ENCODE peak calls at places on chromosomes 11 and 22, in eight cellular contexts. T is GM23248, E is OCI-LY7, M is neural progenitor cell, V is HCT116, N is MM.1S, B is hepatocyte, J is SK-N-SH. C is an unnamed sample.

GRCh38 chr11:45457649-45458048 is 171.5 kb upstream of the SYT13 start:
- DNase-seq in J (no peak), T (peak; percentile 82), E (no peak), B (peak; percentile 39), M (no peak), N (no peak), V (no peak), C (no peak)

GRCh38 chr11:111359223-111360149 is 19.6 kb downstream of the POU2AF1 start:
- DNase-seq in N (no peak), E (peak; percentile 59), J (no peak), V (no peak), B (no peak), M (no peak), T (no peak), C (no peak)

GRCh38 chr11:41989800-41990380 is 530.4 kb upstream of the LRRC4C start:
- DNase-seq in E (no peak), B (no peak), T (no peak), N (no peak), M (no peak), J (no peak), V (no peak), C (no peak)

GRCh38 chr11:10674440-10674855 is 19.1 kb downstream of the IRAG1 start:
- DNase-seq in N (no peak), T (peak; percentile 54), V (no peak), E (no peak), M (no peak), B (no peak), J (no peak), C (no peak)

GRCh38 chr11:877565-877964 is 33.0 kb downstream of the CHID1 start:
- DNase-seq in M (peak; percentile 48), J (peak; percentile 71), N (no peak), T (no peak), B (no peak), E (peak; percentile 62), V (peak; percentile 75), C (peak; percentile 82)

GRCh38 chr11:2099523-2100316 is 39.5 kb downstream of the IGF2 start:
- DNase-seq in N (no peak), T (no peak), V (no peak), B (no peak), M (no peak), E (no peak), J (peak; percentile 85), C (peak; percentile 38)

GRCh38 chr11:66287256-66288137 is 1.4 kb downstream of the YIF1A start:
- DNase-seq in T (peak; percentile 29), V (no peak), M (no peak), N (no peak), E (no peak), B (no peak), J (no peak), C (no peak)

GRCh38 chr11:114942207-114942606 is 263.9 kb downstream of the NXPE2 start:
- DNase-seq in M (peak; percentile 26), V (no peak), B (no peak), J (no peak), E (no peak), N (no peak), T (no peak), C (peak; percentile 11)

GRCh38 chr11:94459576-94459975 is 34.1 kb downstream of the MRE11 start:
- DNase-seq in T (no peak), N (no peak), M (no peak), V (no peak), B (no peak), E (no peak), J (no peak), C (no peak)

GRCh38 chr11:115418081-115418480 is 86.1 kb downstream of the CADM1 start:
- DNase-seq in N (peak; percentile 52), T (no peak), J (no peak), B (no peak), E (peak; percentile 25), V (no peak), M (no peak), C (no peak)

GRCh38 chr11:44343778-44344424 is 34.0 kb upstream of the ALX4 start:
- DNase-seq in N (no peak), E (no peak), M (no peak), T (no peak), J (no peak), B (no peak), V (no peak), C (no peak)

GRCh38 chr11:10413268-10413667 is 41.8 kb upstream of the AMPD3 start:
- DNase-seq in M (no peak), E (peak; percentile 69), N (peak; percentile 86), B (no peak), J (no peak), T (no peak), V (peak; percentile 28), C (no peak)

DNA sequence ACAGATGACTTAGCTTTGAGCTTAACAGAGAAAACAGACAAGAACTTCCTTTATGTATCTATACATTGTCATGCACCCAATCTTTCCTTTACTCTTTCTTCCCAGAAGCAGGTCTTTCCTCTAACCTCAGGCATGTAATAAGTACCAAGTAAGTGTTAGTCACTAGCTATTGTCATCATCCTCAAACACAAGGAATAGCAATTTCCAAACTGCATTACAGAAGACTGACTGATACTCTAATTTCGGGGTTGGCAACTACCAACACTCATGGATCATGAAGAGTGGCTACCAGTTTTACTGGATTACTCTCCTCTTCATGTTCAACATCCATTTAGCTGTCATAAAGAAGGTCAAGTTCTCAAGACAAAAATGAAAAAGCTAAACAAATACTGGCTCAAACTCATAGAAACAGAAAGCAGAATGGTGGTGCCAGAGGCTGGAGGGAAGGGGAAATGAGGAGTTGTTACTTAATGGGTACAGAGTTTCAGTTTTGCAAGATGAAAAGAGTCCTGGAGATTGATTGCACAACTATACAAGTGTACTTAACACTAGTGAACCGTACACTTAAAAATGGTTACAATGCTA is 111.6 kb downstream of the SIK3 start:
- DNase-seq in V (no peak), M (no peak), N (peak; percentile 75), J (no peak), B (no peak), T (peak; percentile 94), E (peak; percentile 30), C (peak; percentile 28)
- TF ChIP-seq EZH2phosphoT487 in V (no peak), M (no peak), N (no peak), J (no peak), B (no peak), T (peak; percentile 85), E (no peak), C (no peak)

GRCh38 chr11:73185680-73186293 is 32.3 kb upstream of the P2RY2 start:
- DNase-seq in N (no peak), T (peak; percentile 97), E (no peak), J (no peak), V (no peak), M (no peak), B (no peak), C (no peak)
- TF ChIP-seq EZH2phosphoT487 in N (no peak), T (no peak), E (no peak), J (no peak), V (no peak), M (no peak), B (no peak), C (no peak)

GRCh38 chr22:27430799-27431480 is 370.6 kb downstream of the MN1 start:
- DNase-seq in N (no peak), B (no peak), T (no peak), V (no peak), E (no peak), J (no peak), M (no peak), C (no peak)

GRCh38 chr22:27431896-27432295 is 369.7 kb downstream of the MN1 start:
- DNase-seq in J (no peak), E (no peak), M (no peak), T (peak; percentile 47), V (no peak), B (no peak), N (no peak), C (no peak)

GRCh38 chr22:27434898-27435297 is 366.7 kb downstream of the MN1 start:
- DNase-seq in B (no peak), T (no peak), J (no peak), N (no peak), E (no peak), V (no peak), M (no peak), C (no peak)

GRCh38 chr22:27435839-27436581 is 365.5 kb downstream of the MN1 start:
- DNase-seq in B (peak; percentile 62), T (peak; percentile 86), M (peak; percentile 77), E (no peak), N (no peak), J (peak; percentile 78), V (no peak), C (peak; percentile 38)

DNA sequence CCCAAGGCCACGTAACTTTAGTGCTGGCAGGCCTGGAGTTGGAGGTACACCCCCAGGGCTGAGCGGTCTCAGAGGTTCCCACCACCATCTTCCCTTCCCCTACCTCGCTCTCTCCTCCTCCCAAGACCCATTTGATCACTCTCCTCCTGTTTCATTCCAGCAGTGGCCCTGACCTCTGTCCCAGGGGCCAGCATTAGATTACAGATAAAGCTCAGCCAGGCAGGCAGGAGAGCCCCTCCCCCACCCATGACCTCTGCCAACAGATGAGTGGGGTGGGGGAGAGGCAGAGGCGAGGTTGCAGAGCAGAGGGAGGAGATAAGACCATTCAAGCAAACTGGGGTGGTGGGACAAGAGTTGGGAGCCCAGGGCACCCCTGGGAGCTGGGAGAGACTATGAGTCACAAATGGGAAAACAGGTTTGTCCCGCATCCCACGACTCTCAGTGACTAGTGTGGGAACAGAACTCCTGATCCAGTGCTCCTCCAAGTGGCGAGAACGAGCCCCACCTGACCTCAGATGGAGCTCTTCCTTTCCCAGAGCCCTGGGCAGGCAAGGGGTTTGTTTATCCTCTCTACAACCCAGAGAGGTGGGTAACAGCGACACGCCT is 367.9 kb downstream of the MN1 start:
- DNase-seq in M (no peak), N (no peak), B (no peak), E (no peak), V (no peak), T (no peak), J (no peak), C (no peak)
- TF ChIP-seq EZH2phosphoT487 in M (no peak), N (no peak), B (no peak), E (no peak), V (no peak), T (no peak), J (no peak), C (no peak)

DNA sequence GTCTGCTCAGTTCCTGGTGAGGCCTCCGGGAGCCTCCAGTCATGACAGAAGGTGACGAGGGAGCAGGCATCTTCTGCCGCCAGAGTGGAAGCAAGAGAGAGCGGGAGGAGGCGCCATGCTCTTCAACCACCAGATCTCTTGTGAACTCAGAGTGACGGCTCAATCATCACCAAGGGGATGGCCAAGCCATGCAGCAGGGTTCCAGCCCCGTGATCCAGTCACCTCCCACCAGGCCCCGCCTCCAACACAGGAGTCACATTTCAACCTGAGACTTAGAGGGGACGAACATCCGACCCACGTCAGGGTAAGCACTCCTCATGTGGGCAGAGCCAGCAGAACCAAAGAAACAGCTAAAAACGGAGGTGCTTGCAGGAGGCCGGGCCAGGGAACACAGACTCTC is 1470.5 kb downstream of the BRD1 start:
- DNase-seq in M (peak; percentile 24), B (no peak), V (no peak), T (no peak), N (no peak), J (no peak), E (no peak), C (peak; percentile 52)
- TF ChIP-seq EZH2phosphoT487 in M (no peak), B (no peak), V (no peak), T (no peak), N (no peak), J (no peak), E (no peak), C (no peak)

GRCh38 chr11:102485095-102485722 is 32.6 kb upstream of the TMEM123 start:
- DNase-seq in J (no peak), B (no peak), E (no peak), V (no peak), N (no peak), M (no peak), T (peak; percentile 16), C (no peak)
- TF ChIP-seq EZH2phosphoT487 in J (no peak), B (no peak), E (no peak), V (no peak), N (no peak), M (no peak), T (no peak), C (no peak)

GRCh38 chr22:46791201-46791731 is 28.8 kb downstream of the TBC1D22A start:
- DNase-seq in M (no peak), J (no peak), B (no peak), T (peak; percentile 80), E (no peak), N (peak; percentile 69), V (no peak), C (no peak)
- TF ChIP-seq EZH2phosphoT487 in M (no peak), J (no peak), B (no peak), T (no peak), E (no peak), N (no peak), V (no peak), C (no peak)

C was measured in GM23338.